ENCODE peak calls at places on chromosome 19, in ten cellular contexts. D is pancreas, E is fibroblast of lung, G is right lobe of liver, A is A549, R is progenitor cell of endocrine pancreas, S is GM13976, U is Panc1, Z is epithelial cell of esophagus, C is left ventricle myocardium inferior. T is an unnamed sample.

GRCh38 chr19:41734585-41734984 is 20.7 kb upstream of the CEACAM6 start:
- DNase-seq in D (no peak), E (no peak), G (no peak), A (no peak), R (no peak), S (no peak), U (no peak), Z (peak; percentile 18), C (no peak), T (no peak)

GRCh38 chr19:41205995-41206394 is 13.0 kb downstream of the CYP2S1 start:
- DNase-seq in D (no peak), E (no peak), G (no peak), A (peak; percentile 59), R (no peak), S (no peak), U (no peak), Z (no peak), C (no peak), T (no peak)

GRCh38 chr19:31135841-31136240 is 213.4 kb downstream of the TSHZ3 start:
- DNase-seq in D (no peak), E (no peak), G (no peak), A (no peak), R (no peak), S (no peak), U (no peak), Z (peak; percentile 94), C (no peak), T (no peak)

GRCh38 chr19:2235396-2236284 is 489 bp downstream of the PLEKHJ1 start:
- DNase-seq in D (peak; percentile 80), E (no peak), G (no peak), A (no peak), R (peak; percentile 31), S (no peak), U (no peak), Z (no peak), C (peak; percentile 42), T (no peak)

GRCh38 chr19:2171349-2172145 is 7.8 kb downstream of the DOT1L start:
- DNase-seq in D (peak; percentile 58), E (peak; percentile 55), G (no peak), A (no peak), R (no peak), S (peak; percentile 91), U (no peak), Z (no peak), C (peak; percentile 73), T (no peak)

GRCh38 chr19:1860133-1860775 is 3.1 kb downstream of the KLF16 start:
- DNase-seq in D (peak; percentile 68), E (peak; percentile 79), G (peak; percentile 86), A (peak; percentile 79), R (no peak), S (no peak), U (no peak), Z (peak; percentile 61), C (no peak), T (peak; percentile 69)

GRCh38 chr19:13165091-13165997 is 15.1 kb downstream of the IER2 start:
- DNase-seq in D (no peak), E (peak; percentile 22), G (no peak), A (peak; percentile 24), R (no peak), S (no peak), U (no peak), Z (no peak), C (no peak), T (no peak)

GRCh38 chr19:55027472-55028337 is 10.4 kb downstream of the GP6 start:
- DNase-seq in D (no peak), E (no peak), G (no peak), A (peak; percentile 54), R (no peak), S (no peak), U (no peak), Z (no peak), C (no peak), T (no peak)

GRCh38 chr19:45445139-45445538 is 21.4 kb upstream of the ERCC1 start:
- DNase-seq in D (no peak), E (no peak), G (no peak), A (no peak), R (no peak), S (no peak), U (no peak), Z (no peak), C (no peak), T (no peak)

GRCh38 chr19:45443462-45444317 is 20.0 kb upstream of the ERCC1 start:
- DNase-seq in D (peak; percentile 94), E (peak; percentile 84), G (peak; percentile 98), A (peak; percentile 98), R (peak; percentile 89), S (peak; percentile 73), U (no peak), Z (peak; percentile 94), C (peak; percentile 97), T (peak; percentile 92)

GRCh38 chr19:45446295-45446694 is 21.5 kb upstream of the FOSB start:
- DNase-seq in D (no peak), E (peak; percentile 60), G (no peak), A (peak; percentile 83), R (no peak), S (peak; percentile 57), U (no peak), Z (peak; percentile 56), C (no peak), T (no peak)

GRCh38 chr19:45442927-45443461 is 19.3 kb upstream of the ERCC1 start:
- DNase-seq in D (no peak), E (peak; percentile 41), G (peak; percentile 67), A (peak; percentile 93), R (no peak), S (no peak), U (no peak), Z (peak; percentile 40), C (peak; percentile 46), T (no peak)

DNA sequence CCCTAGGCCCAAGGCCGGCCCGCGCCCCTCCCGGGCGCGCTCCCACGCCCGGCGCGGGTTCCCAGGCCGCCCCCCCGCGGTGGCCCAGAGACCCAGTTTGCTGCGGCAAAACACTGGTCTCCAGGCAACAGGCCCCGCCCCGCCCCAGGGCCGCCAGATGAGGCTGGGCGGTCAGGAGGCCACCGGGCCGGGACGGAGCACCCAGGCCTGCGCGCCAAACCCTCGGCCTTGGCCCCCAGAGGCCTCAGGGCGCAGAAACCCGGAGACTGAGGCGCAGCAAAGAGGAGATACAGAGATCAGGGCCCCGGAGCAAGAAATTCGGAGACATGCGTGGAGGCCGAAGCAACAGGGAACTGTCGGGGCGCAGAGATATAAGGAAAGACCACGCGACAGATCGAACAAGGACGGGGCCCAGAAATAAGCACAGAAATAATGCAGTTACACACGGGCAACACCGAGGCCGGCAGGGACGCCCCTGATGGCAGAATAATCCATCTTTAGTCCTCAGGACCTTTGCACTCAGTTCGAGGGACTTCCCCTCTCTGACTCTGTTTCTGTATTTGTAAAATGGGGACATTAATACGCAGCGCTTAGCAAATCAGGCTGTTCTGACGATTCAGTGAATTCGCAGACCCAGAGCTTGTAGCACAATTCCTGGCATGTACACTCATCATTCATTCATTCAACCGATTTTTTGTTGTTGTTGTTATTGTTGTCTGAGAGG is 20.8 kb upstream of the ERCC1 start:
- DNase-seq in D (peak; percentile 96), E (peak; percentile 78), G (peak; percentile 97), A (peak; percentile 92), R (peak; percentile 86), S (peak; percentile 94), U (no peak), Z (peak; percentile 53), C (peak; percentile 97), T (peak; percentile 88)
- TF ChIP-seq CTCF in D (no peak), E (no peak), G (no peak), A (peak; percentile 11), R (peak; percentile 25), S (peak; percentile 34), U (peak; percentile 37), Z (no peak), C (no peak), T (no peak)

DNA sequence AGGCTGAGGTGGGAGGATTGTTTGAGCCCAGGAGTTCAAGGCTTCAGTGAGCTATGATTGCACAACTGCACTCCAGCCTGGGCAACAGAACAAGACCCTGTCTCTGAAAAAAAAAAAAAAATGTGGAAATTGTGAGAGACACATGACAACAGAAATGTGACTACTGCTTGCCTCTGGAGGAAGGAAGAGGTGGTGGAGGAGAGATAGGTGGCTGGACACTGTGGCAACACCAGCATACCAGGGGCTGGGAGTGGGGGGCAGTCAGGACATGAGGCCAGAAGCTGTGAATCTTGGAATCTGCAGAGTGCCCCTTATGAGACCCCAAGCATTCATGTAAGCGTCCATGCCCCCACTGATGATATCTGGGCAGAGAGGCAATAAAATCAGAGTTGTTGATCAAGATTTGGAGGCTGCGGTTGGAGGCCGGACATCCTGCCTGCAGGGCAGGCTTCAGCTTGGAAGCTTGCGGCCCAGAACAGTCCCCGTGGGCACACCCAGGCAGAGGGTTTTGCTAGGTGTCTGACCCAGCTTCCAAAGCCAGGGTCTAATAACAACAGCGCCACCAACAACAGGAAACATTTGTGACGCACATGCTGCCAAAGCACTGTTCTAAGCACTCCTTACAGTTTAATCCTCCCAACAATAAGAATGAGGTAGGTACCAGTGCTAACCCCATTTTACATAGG is 16.9 kb downstream of the FAM187B start:
- DNase-seq in D (no peak), E (no peak), G (peak; percentile 62), A (no peak), R (no peak), S (no peak), U (no peak), Z (no peak), C (peak; percentile 33), T (no peak)
- TF ChIP-seq CTCF in D (no peak), E (no peak), G (no peak), A (no peak), R (no peak), S (no peak), U (no peak), Z (no peak), C (no peak), T (no peak)

GRCh38 chr19:49348305-49349188 is 13.3 kb downstream of the CD37 start:
- DNase-seq in D (no peak), E (no peak), G (no peak), A (no peak), R (no peak), S (no peak), U (no peak), Z (no peak), C (no peak), T (no peak)

GRCh38 chr19:49344516-49345423 is 9.6 kb downstream of the CD37 start:
- DNase-seq in D (no peak), E (no peak), G (no peak), A (no peak), R (no peak), S (peak; percentile 8), U (no peak), Z (no peak), C (no peak), T (no peak)

GRCh38 chr19:49347191-49347590 is 12.0 kb downstream of the CD37 start:
- DNase-seq in D (no peak), E (no peak), G (no peak), A (no peak), R (no peak), S (no peak), U (no peak), Z (no peak), C (no peak), T (no peak)

GRCh38 chr19:49347835-49348234 is 12.6 kb downstream of the CD37 start:
- DNase-seq in D (no peak), E (peak; percentile 76), G (no peak), A (peak; percentile 92), R (no peak), S (no peak), U (no peak), Z (peak; percentile 72), C (no peak), T (no peak)

GRCh38 chr19:49349567-49349966 is 12.6 kb downstream of the TEAD2 start:
- DNase-seq in D (no peak), E (no peak), G (no peak), A (no peak), R (no peak), S (no peak), U (no peak), Z (no peak), C (no peak), T (no peak)
- TF ChIP-seq CTCF in D (no peak), E (no peak), G (no peak), A (no peak), R (no peak), S (no peak), U (no peak), Z (no peak), C (no peak), T (no peak)

DNA sequence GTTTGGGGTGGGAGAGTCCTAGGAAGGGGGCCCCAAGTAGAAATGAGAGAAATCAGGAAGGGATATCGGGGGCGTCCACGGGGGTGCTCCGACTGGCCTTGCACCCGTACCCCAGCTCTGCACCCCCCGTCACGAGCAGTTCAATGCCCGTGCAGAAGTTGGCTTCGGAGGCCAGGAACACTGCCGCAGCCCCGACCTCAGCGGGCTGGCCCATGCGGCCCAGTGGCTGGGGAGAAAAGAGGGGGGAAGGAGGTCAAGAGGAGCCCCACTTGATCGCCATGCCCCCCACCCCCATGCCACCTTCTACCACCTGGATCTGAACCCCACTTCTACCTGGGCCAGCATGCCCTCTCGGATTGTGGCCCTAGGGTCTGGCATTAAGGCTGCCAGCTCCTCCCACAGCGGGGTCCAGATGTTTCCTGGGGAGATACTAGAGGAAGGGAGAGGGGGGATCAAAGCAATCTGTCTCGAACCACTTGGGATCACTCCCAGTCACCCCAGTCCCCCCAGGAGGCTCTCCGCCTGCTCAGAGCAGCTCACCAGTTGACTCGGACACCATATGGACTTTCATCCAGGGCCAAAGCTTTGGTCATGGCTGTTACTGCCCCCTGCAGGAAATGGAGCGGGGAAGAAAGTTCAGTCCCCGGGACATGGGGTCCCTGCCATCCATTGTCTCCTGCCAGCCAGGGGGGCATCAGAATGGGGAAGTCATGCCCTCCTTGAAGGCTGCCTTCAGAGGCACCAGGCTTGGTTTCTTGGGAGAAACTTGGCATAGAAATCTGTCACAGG is 2.5 kb upstream of the BCAT2 start:
- DNase-seq in D (no peak), E (no peak), G (no peak), A (no peak), R (no peak), S (peak; percentile 33), U (no peak), Z (no peak), C (no peak), T (no peak)
- TF ChIP-seq CTCF in D (no peak), E (peak; percentile 27), G (peak; percentile 32), A (peak; percentile 11), R (peak; percentile 35), S (no peak), U (no peak), Z (no peak), C (no peak), T (no peak)

T was measured in mesothelial cell of epicardium.